ENCODE peak calls at places on chromosomes 1 and 21, in seven cellular contexts. I is stimulated activated CD4-positive, alpha-beta T cell treated with anti-CD3 and anti-CD28 coated beads, Interleukin-1b, Interleukin-23, amount 100 ng/mL, for 4 hours; G is coronary artery; R is IMR-90; C is HS-27A; K is frontal cortex; Y is posterior vena cava. P is an unnamed sample.

GRCh38 chr1:229714964-229715603 is 89.0 kb downstream of the URB2 start:
- DNase-seq in I (peak; percentile 15), G (no peak), R (peak; percentile 18), C (peak; percentile 23), K (no peak), Y (no peak), P (no peak)

GRCh38 chr1:157844084-157844830 is 2.6 kb upstream of the CD5L start:
- DNase-seq in I (no peak), G (no peak), R (no peak), C (no peak), K (no peak), Y (no peak), P (no peak)

GRCh38 chr1:69263982-69264381 is 303.7 kb upstream of the LRRC7 start:
- DNase-seq in I (no peak), G (no peak), R (no peak), C (no peak), K (no peak), Y (no peak), P (no peak)

GRCh38 chr21:45447821-45448220 is 42.9 kb downstream of the COL18A1 start:
- DNase-seq in I (no peak), G (no peak), R (no peak), C (no peak), K (no peak), Y (no peak), P (no peak)

GRCh38 chr1:63112155-63112914 is 210.0 kb upstream of the FOXD3 start:
- DNase-seq in I (no peak), G (no peak), R (peak; percentile 31), C (peak; percentile 8), K (no peak), Y (no peak), P (no peak)

GRCh38 chr1:227175611-227176010 is 142.7 kb downstream of the CDC42BPA start:
- DNase-seq in I (no peak), G (no peak), R (no peak), C (no peak), K (no peak), Y (no peak), P (no peak)

GRCh38 chr1:7671676-7672075 is 99.4 kb upstream of the VAMP3 start:
- DNase-seq in I (no peak), G (no peak), R (no peak), C (no peak), K (no peak), Y (no peak), P (no peak)

GRCh38 chr1:227228201-227228600 is 90.1 kb downstream of the CDC42BPA start:
- DNase-seq in I (no peak), G (no peak), R (no peak), C (no peak), K (no peak), Y (no peak), P (no peak)

GRCh38 chr1:219580019-219580676 is 32.8 kb downstream of the ZC3H11B start:
- DNase-seq in I (no peak), G (no peak), R (peak; percentile 10), C (no peak), K (no peak), Y (no peak), P (no peak)

GRCh38 chr1:174659823-174660222 is 212.1 kb downstream of the GPR52 start:
- DNase-seq in I (no peak), G (no peak), R (peak; percentile 61), C (no peak), K (no peak), Y (no peak), P (no peak)

GRCh38 chr1:234237416-234237815 is 135.8 kb upstream of the COA6 start:
- DNase-seq in I (no peak), G (no peak), R (no peak), C (no peak), K (no peak), Y (no peak), P (no peak)

GRCh38 chr1:40825430-40825778 is 36.8 kb downstream of the CITED4 start:
- DNase-seq in I (no peak), G (no peak), R (no peak), C (no peak), K (no peak), Y (no peak), P (no peak)

GRCh38 chr1:229217716-229218115 is 53.2 kb upstream of the RAB4A start:
- DNase-seq in I (no peak), G (no peak), R (no peak), C (no peak), K (no peak), Y (no peak), P (no peak)

GRCh38 chr1:193211539-193211938 is 25.1 kb upstream of the B3GALT2 start:
- DNase-seq in I (no peak), G (no peak), R (peak; percentile 93), C (peak; percentile 69), K (no peak), Y (no peak), P (no peak)

GRCh38 chr1:169115891-169116585 is 9.5 kb downstream of the ATP1B1 start:
- DNase-seq in I (no peak), G (no peak), R (peak; percentile 48), C (no peak), K (no peak), Y (peak; percentile 79), P (peak; percentile 80)

GRCh38 chr1:9119745-9120144 is 9.2 kb downstream of the GPR157 start:
- DNase-seq in I (no peak), G (no peak), R (no peak), C (no peak), K (no peak), Y (peak; percentile 67), P (no peak)

GRCh38 chr1:181423301-181423918 is 59.9 kb upstream of the CACNA1E start:
- DNase-seq in I (peak; percentile 16), G (no peak), R (peak; percentile 14), C (no peak), K (no peak), Y (no peak), P (no peak)

GRCh38 chr1:28877132-28877781 is 37.1 kb upstream of the EPB41 start:
- DNase-seq in I (peak; percentile 61), G (no peak), R (peak; percentile 64), C (peak; percentile 63), K (peak; percentile 62), Y (peak; percentile 89), P (peak; percentile 85)

GRCh38 chr1:115648717-115649691 is 7.2 kb downstream of the VANGL1 start:
- DNase-seq in I (no peak), G (peak; percentile 22), R (no peak), C (no peak), K (no peak), Y (no peak), P (no peak)

GRCh38 chr1:235953801-235954200 is 87.1 kb upstream of the LYST start:
- DNase-seq in I (no peak), G (no peak), R (peak; percentile 92), C (no peak), K (no peak), Y (no peak), P (no peak)

GRCh38 chr1:115642168-115643072 is 650 bp downstream of the VANGL1 start:
- DNase-seq in I (no peak), G (peak; percentile 72), R (peak; percentile 20), C (peak; percentile 39), K (peak; percentile 47), Y (no peak), P (peak; percentile 74)

GRCh38 chr1:234231061-234231892 is 142.0 kb upstream of the COA6 start:
- DNase-seq in I (no peak), G (no peak), R (no peak), C (no peak), K (no peak), Y (no peak), P (no peak)

P was measured in upper lobe of right lung.